ENCODE peak calls at places on chromosome 15, in eight cellular contexts. I is AG08395, W is fibroblast of mammary gland, D is uterus, N is LoVo, X is activated T-cell treated with anti-CD3 and anti-CD28 coated beads for 1 hour, G is kidney glomerular epithelial cell, F is M059J. Y is an unnamed sample.

GRCh38 chr15:67130673-67131601 is 65.5 kb downstream of the SMAD3 start:
- DNase-seq in I (no peak), W (peak; percentile 95), D (peak; percentile 69), N (no peak), X (no peak), G (no peak), F (no peak), Y (no peak)

GRCh38 chr15:72979308-72979707 is 73.0 kb upstream of the NEO1 start:
- DNase-seq in I (no peak), W (no peak), D (no peak), N (no peak), X (no peak), G (no peak), F (no peak), Y (no peak)

GRCh38 chr15:73323374-73323955 is 45.3 kb downstream of the HCN4 start:
- DNase-seq in I (no peak), W (no peak), D (no peak), N (no peak), X (no peak), G (no peak), F (no peak), Y (no peak)

GRCh38 chr15:78374436-78375393 is 34.6 kb downstream of the CRABP1 start:
- DNase-seq in I (no peak), W (no peak), D (no peak), N (peak; percentile 97), X (no peak), G (no peak), F (peak; percentile 70), Y (no peak)

GRCh38 chr15:64452988-64453688 is 7.2 kb upstream of the ZNF609 start:
- DNase-seq in I (no peak), W (no peak), D (peak; percentile 23), N (no peak), X (no peak), G (no peak), F (no peak), Y (no peak)

GRCh38 chr15:46304320-46304719 is 669.5 kb downstream of the SQOR start:
- DNase-seq in I (no peak), W (peak; percentile 10), D (no peak), N (peak; percentile 54), X (no peak), G (peak; percentile 4), F (no peak), Y (no peak)

GRCh38 chr15:23629234-23629805 is 18.3 kb downstream of the MAGEL2 start:
- DNase-seq in I (peak; percentile 19), W (peak; percentile 2), D (no peak), N (peak; percentile 22), X (no peak), G (peak; percentile 43), F (peak; percentile 12), Y (no peak)

GRCh38 chr15:34713635-34714034 is 41.2 kb downstream of the GJD2 start:
- DNase-seq in I (no peak), W (no peak), D (no peak), N (no peak), X (no peak), G (no peak), F (no peak), Y (no peak)

GRCh38 chr15:64162478-64162868 is 349 bp downstream of the PPIB start:
- DNase-seq in I (peak; percentile 39), W (no peak), D (no peak), N (no peak), X (no peak), G (no peak), F (no peak), Y (no peak)

GRCh38 chr15:83276661-83277060 is 7.8 kb downstream of the BNC1 start:
- DNase-seq in I (no peak), W (no peak), D (no peak), N (no peak), X (no peak), G (no peak), F (peak; percentile 65), Y (no peak)

GRCh38 chr15:101028321-101028720 is 109.2 kb downstream of the LRRK1 start:
- DNase-seq in I (no peak), W (no peak), D (peak; percentile 1), N (no peak), X (no peak), G (no peak), F (no peak), Y (no peak)

GRCh38 chr15:64749999-64750657 is 25.3 kb downstream of the RBPMS2 start:
- DNase-seq in I (peak; percentile 28), W (peak; percentile 80), D (peak; percentile 67), N (no peak), X (no peak), G (peak; percentile 5), F (peak; percentile 47), Y (no peak)

GRCh38 chr15:39183177-39183881 is 397.6 kb upstream of the THBS1 start:
- DNase-seq in I (no peak), W (no peak), D (no peak), N (no peak), X (no peak), G (no peak), F (no peak), Y (no peak)

GRCh38 chr15:27956285-27956684 is 142.8 kb downstream of the OCA2 start:
- DNase-seq in I (no peak), W (no peak), D (no peak), N (no peak), X (no peak), G (no peak), F (no peak), Y (no peak)

GRCh38 chr15:63396546-63396939 is 14.9 kb upstream of the CA12 start:
- DNase-seq in I (no peak), W (no peak), D (no peak), N (no peak), X (no peak), G (no peak), F (no peak), Y (no peak)

GRCh38 chr15:67753901-67754300 is 71.4 kb upstream of the SKOR1 start:
- DNase-seq in I (no peak), W (no peak), D (no peak), N (no peak), X (no peak), G (no peak), F (no peak), Y (no peak)

GRCh38 chr15:66834863-66835557 is 133.0 kb downstream of the SMAD6 start:
- DNase-seq in I (no peak), W (no peak), D (no peak), N (peak; percentile 53), X (no peak), G (no peak), F (peak; percentile 46), Y (no peak)

GRCh38 chr15:80462836-80463512 is 58.8 kb downstream of the ARNT2 start:
- DNase-seq in I (no peak), W (no peak), D (no peak), N (no peak), X (no peak), G (no peak), F (peak; percentile 68), Y (no peak)

GRCh38 chr15:74963213-74963612 is 6.6 kb upstream of the RPP25 start:
- DNase-seq in I (no peak), W (no peak), D (no peak), N (no peak), X (no peak), G (no peak), F (no peak), Y (no peak)

Y was measured in GM12891.